ENCODE peak calls at places on chromosomes 4 and X, in five cellular contexts. Z is neural crest cell, P is kidney, C is WTC11, A is GM10248. L is an unnamed sample.

GRCh38 chrX:71650333-71650969 is 16.9 kb upstream of the LOC101059915 start:
- DNase-seq in Z (no peak), P (no peak), C (no peak), A (no peak), L (peak)

GRCh38 chr4:1611501-1611870 is 72.6 kb downstream of the FAM53A start:
- DNase-seq in Z (no peak), P (peak), C (no peak), A (no peak), L (no peak)

GRCh38 chr4:68490826-68491457 is 43.7 kb downstream of the TMPRSS11E start:
- DNase-seq in Z (no peak), P (no peak), C (no peak), A (no peak), L (no peak)

GRCh38 chr4:77927991-77928925 is 65.6 kb downstream of the MRPL1 start:
- DNase-seq in Z (no peak), P (no peak), C (no peak), A (no peak), L (no peak)

GRCh38 chrX:108173874-108174273 is 82.3 kb downstream of the ATG4A start:
- DNase-seq in Z (no peak), P (no peak), C (no peak), A (no peak), L (no peak)

GRCh38 chrX:96985046-96985445 is 101.3 kb downstream of the RPA4 start:
- DNase-seq in Z (no peak), P (no peak), C (no peak), A (no peak), L (no peak)

GRCh38 chrX:38192007-38192625 is 28.6 kb downstream of the SRPX start:
- DNase-seq in Z (no peak), P (no peak), C (peak), A (no peak), L (peak)

GRCh38 chr4:140309124-140309870 is 64.1 kb upstream of the SCOC start:
- DNase-seq in Z (no peak), P (no peak), C (peak), A (no peak), L (no peak)

GRCh38 chrX:96611619-96612362 is 72.9 kb upstream of the DIAPH2 start:
- DNase-seq in Z (no peak), P (no peak), C (no peak), A (no peak), L (no peak)

GRCh38 chr4:127778102-127778501 is 4.0 kb upstream of the HSPA4L start:
- DNase-seq in Z (no peak), P (no peak), C (no peak), A (no peak), L (no peak)

GRCh38 chr4:99202536-99202935 is 16.5 kb downstream of the ADH6 start:
- DNase-seq in Z (no peak), P (no peak), C (no peak), A (no peak), L (no peak)

GRCh38 chr4:48635310-48635709 is 144.8 kb downstream of the FRYL start:
- DNase-seq in Z (no peak), P (no peak), C (no peak), A (no peak), L (peak)

GRCh38 chr4:54929459-54929858 is 195.9 kb downstream of the KDR start:
- DNase-seq in Z (no peak), P (no peak), C (no peak), A (no peak), L (no peak)

GRCh38 chr4:53693408-53693807 is 102.1 kb upstream of the LNX1 start:
- DNase-seq in Z (no peak), P (no peak), C (no peak), A (no peak), L (no peak)

GRCh38 chr4:126223784-126224407 is 909.1 kb downstream of the FAT4 start:
- DNase-seq in Z (no peak), P (no peak), C (no peak), A (no peak), L (peak)

GRCh38 chrX:41300758-41301437 is 33.1 kb upstream of the DDX3X start:
- DNase-seq in Z (no peak), P (no peak), C (no peak), A (no peak), L (no peak)

GRCh38 chrX:44245730-44246129 is 97.7 kb downstream of the EFHC2 start:
- DNase-seq in Z (no peak), P (no peak), C (no peak), A (no peak), L (no peak)

GRCh38 chr4:8118035-8118434 is 40.6 kb downstream of the ABLIM2 start:
- DNase-seq in Z (no peak), P (peak), C (no peak), A (no peak), L (no peak)

GRCh38 chrX:118346258-118347094 is 570 bp downstream of the WDR44 start:
- DNase-seq in Z (peak), P (peak), C (peak), A (peak), L (peak)

GRCh38 chr4:113707013-113707412 is 54.5 kb downstream of the CAMK2D start:
- DNase-seq in Z (no peak), P (no peak), C (no peak), A (no peak), L (peak)

GRCh38 chr4:73735231-73735630 is 5.1 kb upstream of the CXCL8 start:
- DNase-seq in Z (no peak), P (no peak), C (no peak), A (peak), L (peak)

GRCh38 chr4:176001171-176002006 is 64.3 kb upstream of the WDR17 start:
- DNase-seq in Z (peak), P (peak), C (peak), A (peak), L (no peak)

GRCh38 chr4:166045457-166045856 is 172.4 kb downstream of the TLL1 start:
- DNase-seq in Z (no peak), P (no peak), C (no peak), A (no peak), L (peak)

DNA sequence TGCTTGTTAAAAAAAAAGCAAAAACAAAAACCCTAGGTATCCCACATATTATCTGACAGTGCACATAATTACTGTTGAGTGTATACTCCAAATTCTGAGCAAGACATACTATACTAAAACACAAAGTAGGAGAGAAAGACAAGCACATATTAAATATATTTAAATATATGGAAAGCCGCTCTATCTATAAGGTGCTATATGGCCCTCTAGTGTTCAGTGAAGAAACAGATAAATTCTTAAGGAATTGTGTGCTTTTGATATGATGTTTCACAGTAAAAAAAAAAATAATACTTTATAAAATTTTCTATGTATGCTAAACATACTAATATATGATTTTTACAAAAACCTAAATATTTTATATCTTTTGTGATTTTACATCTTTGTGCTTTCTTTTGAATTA is 137.8 kb downstream of the FBXW7 start:
- DNase-seq in Z (no peak), P (no peak), C (no peak), A (no peak), L (no peak)
- TF ChIP-seq CTCF in Z (peak), P (no peak), C (no peak), A (no peak), L (no peak)

DNA sequence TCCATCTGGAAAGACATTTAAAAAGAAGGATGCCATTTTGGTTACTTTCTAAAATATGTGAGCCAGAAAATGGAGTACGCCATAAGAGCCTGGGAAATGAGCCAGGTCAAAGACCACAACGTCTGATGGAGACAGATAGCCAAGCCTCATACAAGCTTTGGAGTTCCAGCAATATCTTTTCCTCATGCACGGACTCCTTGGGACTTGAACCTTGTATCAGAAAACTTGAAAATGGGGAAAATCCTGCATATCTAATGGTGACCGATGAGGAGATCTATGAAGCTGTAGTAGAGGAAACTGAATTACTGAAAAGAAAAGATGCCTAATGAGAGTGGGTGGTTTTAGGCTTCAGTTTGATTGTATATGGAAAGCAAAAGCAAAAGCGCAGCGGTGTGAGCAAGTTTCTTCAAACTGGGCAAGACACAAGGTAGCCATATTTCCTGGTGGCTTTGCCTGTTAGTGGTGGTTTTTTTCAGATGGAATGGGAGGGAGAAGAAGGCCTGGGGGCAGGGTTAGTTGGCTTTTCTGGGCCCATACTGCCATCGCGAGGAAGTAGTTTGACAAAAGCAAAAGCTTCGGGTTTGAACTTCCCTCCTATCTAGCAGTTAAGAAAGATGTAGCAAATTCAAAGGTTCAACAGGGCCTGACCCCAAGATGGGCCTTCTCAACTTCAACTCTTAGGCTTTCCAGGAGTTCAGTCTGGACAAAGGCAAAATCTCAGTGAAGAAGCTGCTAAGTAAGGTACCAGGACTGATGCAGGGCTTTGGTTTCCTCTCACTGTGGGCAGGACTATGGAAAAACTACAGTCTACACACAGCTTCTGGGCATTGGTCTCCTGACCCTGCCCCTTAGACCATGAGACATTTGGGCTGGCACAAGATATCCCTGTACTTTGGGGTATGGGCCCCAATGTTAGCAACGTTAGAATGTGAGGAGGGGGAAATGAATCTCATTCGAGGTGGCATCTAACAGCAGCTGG is 210.0 kb upstream of the STK26 start:
- DNase-seq in Z (no peak), P (peak), C (no peak), A (peak), L (peak)
- TF ChIP-seq CTCF in Z (no peak), P (no peak), C (no peak), A (peak), L (no peak)

GRCh38 chrX:34426334-34426733 is 230.8 kb downstream of the TMEM47 start:
- DNase-seq in Z (no peak), P (no peak), C (no peak), A (no peak), L (no peak)
- TF ChIP-seq CTCF in Z (no peak), P (no peak), C (no peak), A (no peak), L (no peak)

GRCh38 chrX:73508861-73509260 is 54.1 kb upstream of the CHIC1 start:
- DNase-seq in Z (no peak), P (no peak), C (no peak), A (no peak), L (no peak)
- TF ChIP-seq CTCF in Z (no peak), P (no peak), C (no peak), A (no peak), L (no peak)

GRCh38 chr4:147284935-147285334 is 196.0 kb upstream of the EDNRA start:
- DNase-seq in Z (no peak), P (no peak), C (no peak), A (no peak), L (no peak)
- TF ChIP-seq CTCF in Z (no peak), P (no peak), C (no peak), A (no peak), L (no peak)

DNA sequence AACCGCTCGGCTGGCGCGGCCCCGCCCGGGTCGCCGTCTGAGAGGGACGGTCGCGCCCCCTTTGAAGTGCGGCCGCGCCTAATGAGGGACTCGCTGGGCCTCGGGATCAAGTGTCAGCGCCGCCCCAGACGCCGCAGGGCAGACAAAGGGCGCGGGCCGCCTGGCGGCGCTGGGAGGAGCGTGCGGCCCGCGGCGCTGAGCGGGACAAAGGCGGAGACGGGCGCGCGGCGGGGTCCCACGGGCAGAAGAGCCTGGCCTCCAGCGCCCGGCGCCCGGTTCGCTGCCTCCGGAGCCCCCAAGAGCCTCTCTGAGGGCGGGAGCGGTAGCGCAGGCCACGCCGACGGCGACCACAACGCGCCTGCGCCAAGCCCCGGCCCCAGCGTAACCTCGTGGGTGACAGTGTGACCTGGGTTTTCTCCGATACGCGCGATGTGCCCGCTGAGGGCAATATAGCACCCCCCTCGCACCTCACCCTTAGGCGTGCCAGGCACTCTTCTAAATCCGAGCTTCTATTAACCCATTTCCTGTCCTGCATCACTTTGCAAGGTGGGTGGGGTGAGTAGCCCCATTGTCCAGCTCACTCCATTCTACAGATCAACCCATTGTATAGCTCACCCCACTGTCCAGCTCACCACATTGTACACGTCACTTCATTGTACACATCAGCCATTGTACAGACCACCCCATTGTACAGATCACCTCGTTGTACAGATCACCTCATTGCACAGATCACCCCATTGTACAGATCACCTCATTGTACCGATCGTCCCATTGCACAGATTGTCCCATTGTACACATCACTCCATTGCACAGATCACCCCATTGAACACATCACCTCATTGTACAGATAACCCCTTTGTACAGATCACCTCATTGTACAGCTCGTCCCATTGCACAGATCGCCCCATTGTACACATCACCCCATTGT is 33.7 kb upstream of the STX18 start:
- DNase-seq in Z (peak), P (peak), C (peak), A (peak), L (peak)
- TF ChIP-seq CTCF in Z (peak), P (peak), C (no peak), A (peak), L (peak)